ENCODE peak calls at places on chromosomes 12 and 14, in eight cellular contexts. P is psoas muscle, B is heart left ventricle, J is pancreas, Q is C1 segment of cervical spinal cord, O is NCI-H1092, R is cerebellar cortex, X is heart right ventricle. Z is an unnamed sample.

GRCh38 chr12:58529897-58530296 is 390.4 kb downstream of the LRIG3 start:
- DNase-seq in P (no peak), B (no peak), J (no peak), Q (no peak), O (no peak), R (no peak), X (no peak), Z (no peak)

GRCh38 chr12:115983226-115983798 is 294.2 kb downstream of the MED13L start:
- DNase-seq in P (no peak), B (no peak), J (no peak), Q (no peak), O (no peak), R (peak), X (no peak), Z (no peak)

GRCh38 chr14:69107407-69108003 is 45.4 kb downstream of the DCAF5 start:
- DNase-seq in P (no peak), B (peak), J (no peak), Q (no peak), O (peak), R (peak), X (no peak), Z (peak)

GRCh38 chr14:100747021-100747586 is 20.4 kb downstream of the DLK1 start:
- DNase-seq in P (peak), B (no peak), J (no peak), Q (no peak), O (peak), R (no peak), X (no peak), Z (no peak)

GRCh38 chr12:64028541-64028940 is 184.0 kb downstream of the SRGAP1 start:
- DNase-seq in P (no peak), B (no peak), J (no peak), Q (no peak), O (no peak), R (no peak), X (no peak), Z (no peak)

GRCh38 chr12:120381752-120382419 is 12.9 kb upstream of the MSI1 start:
- DNase-seq in P (no peak), B (no peak), J (no peak), Q (no peak), O (no peak), R (no peak), X (no peak), Z (no peak)

GRCh38 chr14:94113490-94113889 is 3.0 kb downstream of the IFI27 start:
- DNase-seq in P (no peak), B (peak), J (peak), Q (no peak), O (peak), R (peak), X (peak), Z (peak)

GRCh38 chr12:6272300-6273208 is 37.9 kb upstream of the PLEKHG6 start:
- DNase-seq in P (no peak), B (no peak), J (no peak), Q (no peak), O (no peak), R (no peak), X (no peak), Z (no peak)

GRCh38 chr12:7512528-7512927 is 9.0 kb upstream of the CD163 start:
- DNase-seq in P (no peak), B (no peak), J (no peak), Q (no peak), O (no peak), R (no peak), X (no peak), Z (no peak)

GRCh38 chr14:28763914-28764848 is 2.4 kb upstream of the FOXG1 start:
- DNase-seq in P (no peak), B (no peak), J (no peak), Q (no peak), O (peak), R (no peak), X (no peak), Z (no peak)

GRCh38 chr12:106245767-106246166 is 2.1 kb downstream of the CKAP4 start:
- DNase-seq in P (peak), B (peak), J (peak), Q (no peak), O (no peak), R (no peak), X (no peak), Z (no peak)

GRCh38 chr12:14618990-14619389 is 51.3 kb upstream of the PLBD1 start:
- DNase-seq in P (no peak), B (peak), J (no peak), Q (no peak), O (no peak), R (peak), X (no peak), Z (peak)

GRCh38 chr12:130146532-130146931 is 15.7 kb upstream of the FZD10 start:
- DNase-seq in P (no peak), B (no peak), J (no peak), Q (no peak), O (no peak), R (no peak), X (no peak), Z (no peak)

GRCh38 chr12:27934278-27934677 is 38.3 kb downstream of the PTHLH start:
- DNase-seq in P (no peak), B (no peak), J (no peak), Q (no peak), O (no peak), R (no peak), X (no peak), Z (no peak)

GRCh38 chr12:57416039-57416996 is 14.5 kb downstream of the R3HDM2 start:
- DNase-seq in P (no peak), B (no peak), J (no peak), Q (no peak), O (no peak), R (no peak), X (no peak), Z (no peak)

GRCh38 chr14:66509874-66510273 is 1.9 kb downstream of the GPHN start:
- DNase-seq in P (no peak), B (no peak), J (no peak), Q (no peak), O (no peak), R (peak), X (no peak), Z (peak)

GRCh38 chr12:101924647-101925046 is 47.3 kb downstream of the DRAM1 start:
- DNase-seq in P (no peak), B (no peak), J (no peak), Q (no peak), O (no peak), R (no peak), X (no peak), Z (no peak)

GRCh38 chr12:105331805-105332251 is 1.3 kb downstream of the C12orf75 start:
- DNase-seq in P (no peak), B (no peak), J (no peak), Q (no peak), O (no peak), R (peak), X (no peak), Z (peak)

GRCh38 chr12:72178244-72178643 is 93.9 kb upstream of the TRHDE start:
- DNase-seq in P (no peak), B (no peak), J (no peak), Q (no peak), O (no peak), R (no peak), X (no peak), Z (no peak)

GRCh38 chr12:106027286-106027685 is 111.5 kb downstream of the NUAK1 start:
- DNase-seq in P (no peak), B (no peak), J (no peak), Q (no peak), O (no peak), R (no peak), X (no peak), Z (no peak)

GRCh38 chr12:143964-144649 is 69.8 kb downstream of the SLC6A12 start:
- DNase-seq in P (no peak), B (no peak), J (no peak), Q (no peak), O (no peak), R (peak), X (no peak), Z (peak)

GRCh38 chr14:21106506-21107359 is 5.9 kb downstream of the TMEM253 start:
- DNase-seq in P (peak), B (peak), J (peak), Q (peak), O (peak), R (peak), X (peak), Z (peak)

Z was measured in G401.